ENCODE peak calls at places on chromosome 9, in five cellular contexts. J is RPMI7951, B is AG09309, Y is iPS-NIHi11, Z is HS-5. I is an unnamed sample.

GRCh38 chr9:136645903-136646754 is 16.6 kb upstream of the EGFL7 start:
- DNase-seq in J (no peak), B (no peak), Y (no peak), Z (no peak), I (no peak)

GRCh38 chr9:88651682-88652633 is 117.0 kb downstream of the NXNL2 start:
- DNase-seq in J (peak), B (peak), Y (no peak), Z (peak), I (peak)

GRCh38 chr9:70795841-70796240 is 325.6 kb downstream of the TRPM3 start:
- DNase-seq in J (no peak), B (no peak), Y (no peak), Z (no peak), I (no peak)

GRCh38 chr9:135240222-135240621 is 152.8 kb downstream of the OLFM1 start:
- DNase-seq in J (no peak), B (no peak), Y (no peak), Z (no peak), I (no peak)

GRCh38 chr9:136693490-136694162 is 6.4 kb upstream of the AGPAT2 start:
- DNase-seq in J (peak), B (no peak), Y (peak), Z (peak), I (no peak)

GRCh38 chr9:120950421-120951388 is 24.1 kb upstream of the TRAF1 start:
- DNase-seq in J (peak), B (no peak), Y (no peak), Z (no peak), I (no peak)

GRCh38 chr9:7011395-7012067 is 253.8 kb downstream of the KDM4C start:
- DNase-seq in J (no peak), B (no peak), Y (no peak), Z (no peak), I (no peak)

GRCh38 chr9:84354035-84354434 is 13.5 kb upstream of the SLC28A3 start:
- DNase-seq in J (no peak), B (no peak), Y (no peak), Z (no peak), I (no peak)

GRCh38 chr9:135515541-135515951 is 5.7 kb upstream of the LCN1 start:
- DNase-seq in J (no peak), B (no peak), Y (no peak), Z (no peak), I (no peak)

GRCh38 chr9:96031366-96031824 is 155.9 kb downstream of the ERCC6L2 start:
- DNase-seq in J (peak), B (no peak), Y (no peak), Z (no peak), I (no peak)

GRCh38 chr9:33170464-33171156 is 3.5 kb upstream of the B4GALT1 start:
- DNase-seq in J (peak), B (no peak), Y (peak), Z (no peak), I (no peak)

GRCh38 chr9:5879419-5880181 is 11.1 kb upstream of the MLANA start:
- DNase-seq in J (peak), B (peak), Y (peak), Z (peak), I (peak)

GRCh38 chr9:21551401-21551800 is 69.3 kb upstream of the IFNE start:
- DNase-seq in J (no peak), B (no peak), Y (no peak), Z (no peak), I (no peak)

GRCh38 chr9:34546834-34547827 is 24.3 kb upstream of the ENHO start:
- DNase-seq in J (peak), B (peak), Y (peak), Z (no peak), I (no peak)

GRCh38 chr9:121454972-121455371 is 44.7 kb downstream of the GGTA1 start:
- DNase-seq in J (no peak), B (no peak), Y (no peak), Z (no peak), I (no peak)

GRCh38 chr9:34557421-34558321 is 31.9 kb downstream of the CNTFR start:
- DNase-seq in J (no peak), B (no peak), Y (no peak), Z (no peak), I (no peak)

GRCh38 chr9:129550199-129550839 is 70.6 kb downstream of the C9orf50 start:
- DNase-seq in J (peak), B (peak), Y (peak), Z (no peak), I (no peak)